ENCODE peak calls at places on chromosomes 1 and 21, in six cellular contexts. O, K, X, E, F and N are unnamed samples.

GRCh38 chr1:22673486-22674409 is 20.7 kb downstream of the C1QB start:
- DNase-seq in O (peak), X (peak), E (peak), F (no peak), K (peak), N (peak)

GRCh38 chr1:79043506-79043905 is 37.0 kb upstream of the ADGRL4 start:
- DNase-seq in O (peak), E (peak), K (peak), X (no peak), F (no peak), N (no peak)

GRCh38 chr1:99490031-99490430 is 155.9 kb upstream of the PALMD start:
- DNase-seq in E (no peak), O (no peak), K (no peak), X (no peak), F (no peak), N (no peak)

GRCh38 chr1:167915528-167916102 is 1.7 kb upstream of the ADCY10 start:
- DNase-seq in F (no peak), E (no peak), X (no peak), K (no peak), O (no peak), N (no peak)

GRCh38 chr1:116128669-116129068 is 17.5 kb downstream of the MAB21L3 start:
- DNase-seq in K (no peak), F (no peak), O (no peak), X (no peak), E (no peak), N (no peak)

GRCh38 chr1:233790662-233791371 is 113.7 kb upstream of the SLC35F3 start:
- DNase-seq in F (no peak), O (peak), X (peak), E (peak), K (peak), N (peak)

GRCh38 chr1:85200367-85200869 is 398 bp downstream of the SYDE2 start:
- DNase-seq in X (no peak), O (no peak), F (peak), K (no peak), E (no peak), N (no peak)

GRCh38 chr1:174967845-174968705 is 31.7 kb upstream of the CACYBP start:
- DNase-seq in F (no peak), K (no peak), X (no peak), O (no peak), E (no peak), N (no peak)

GRCh38 chr21:42685036-42685435 is 31.6 kb downstream of the PDE9A start:
- DNase-seq in F (no peak), E (no peak), K (no peak), O (no peak), X (no peak), N (no peak)

GRCh38 chr1:201648911-201649775 is 110.2 kb downstream of the NAV1 start:
- DNase-seq in X (no peak), K (no peak), E (no peak), F (no peak), O (peak), N (peak)

GRCh38 chr1:201648066-201648910 is 109.4 kb downstream of the NAV1 start:
- DNase-seq in E (no peak), X (peak), O (peak), K (peak), F (peak), N (no peak)

GRCh38 chr1:201650608-201650933 is 111.6 kb downstream of the NAV1 start:
- DNase-seq in E (no peak), K (no peak), X (no peak), O (no peak), F (no peak), N (no peak)

GRCh38 chr1:201652180-201652579 is 113.3 kb downstream of the NAV1 start:
- DNase-seq in O (no peak), X (no peak), E (no peak), F (no peak), K (no peak), N (no peak)

DNA sequence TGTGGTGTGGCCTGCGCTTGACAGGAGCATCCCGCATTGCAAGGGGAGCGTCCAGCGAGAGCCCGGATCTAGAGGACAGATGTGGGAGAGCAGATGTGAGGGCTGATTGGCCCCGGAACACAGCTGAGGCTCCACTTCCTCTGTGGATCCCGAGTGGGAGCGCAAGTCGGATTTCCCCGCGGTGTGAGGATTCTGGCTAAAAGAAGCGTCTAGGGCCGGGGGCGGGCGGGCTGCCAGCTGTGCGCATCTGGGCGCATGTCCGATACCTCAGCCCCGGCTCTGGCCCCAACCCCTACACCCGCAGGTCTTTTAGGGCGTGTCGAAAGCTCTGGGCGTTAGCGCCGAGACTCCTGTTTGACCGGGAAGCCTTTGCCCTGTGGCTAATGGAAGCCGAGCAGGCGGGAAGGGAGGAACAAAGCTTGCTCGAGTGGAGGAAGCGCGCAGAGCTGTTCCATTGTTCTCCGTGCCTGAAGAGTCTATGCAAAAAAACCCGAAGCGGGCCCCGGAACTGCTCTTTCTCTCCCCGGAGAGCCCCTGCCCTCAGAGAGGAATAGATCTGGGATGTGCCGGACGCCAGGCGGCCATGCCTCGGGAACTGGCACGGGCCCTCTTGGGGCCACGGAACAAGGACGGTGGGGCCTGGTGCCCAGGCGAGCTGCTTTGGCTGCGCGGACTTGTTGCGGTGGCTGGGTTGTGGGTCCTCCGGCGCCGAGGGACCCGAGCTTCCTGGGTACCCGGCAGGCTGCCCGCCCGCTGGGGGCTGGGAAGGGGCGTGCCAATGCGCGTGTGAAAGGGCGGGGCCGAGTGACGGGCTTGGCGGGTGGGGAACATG is 111.1 kb downstream of the NAV1 start:
- DNase-seq in E (no peak), X (peak), K (peak), O (peak), F (peak), N (peak)
- TF ChIP-seq CTCF in E (peak), X (no peak), K (no peak), O (no peak), F (no peak), N (no peak)

DNA sequence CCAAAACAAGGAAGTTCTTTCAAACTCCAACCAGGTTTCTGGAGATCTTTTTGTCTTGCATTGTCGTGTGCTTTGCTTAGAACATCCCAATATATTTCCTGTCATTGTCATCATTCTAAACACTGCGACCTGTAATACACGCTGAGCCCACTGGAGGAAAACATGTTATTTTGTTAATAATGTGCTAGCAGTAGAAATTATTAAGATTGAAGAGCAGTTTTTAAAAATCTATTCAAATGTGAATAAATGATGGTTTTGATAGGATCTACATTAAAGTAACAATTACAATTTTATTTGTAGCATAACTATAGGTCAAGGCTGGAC is 268.5 kb downstream of the PTPRC start:
- DNase-seq in O (no peak), F (no peak), E (no peak), K (no peak), X (no peak), N (no peak)
- TF ChIP-seq CTCF in O (no peak), F (no peak), E (no peak), K (no peak), X (no peak), N (no peak)

GRCh38 chr1:33137800-33138199 is 44.0 kb downstream of the TRIM62 start:
- DNase-seq in K (no peak), E (no peak), X (no peak), O (no peak), F (no peak), N (no peak)
- TF ChIP-seq CTCF in K (peak), E (peak), X (peak), O (peak), F (no peak), N (no peak)

GRCh38 chr1:44677201-44677520 is 2.6 kb downstream of the ARMH1 start:
- DNase-seq in E (no peak), F (no peak), K (peak), X (peak), O (peak), N (no peak)
- TF ChIP-seq CTCF in E (peak), F (no peak), K (peak), X (peak), O (peak), N (no peak)

GRCh38 chr1:29453502-29454240 is 217.3 kb downstream of the PTPRU start:
- DNase-seq in K (peak), F (peak), E (peak), X (peak), O (peak), N (peak)
- TF ChIP-seq CTCF in K (peak), F (no peak), E (peak), X (peak), O (peak), N (no peak)

DNA sequence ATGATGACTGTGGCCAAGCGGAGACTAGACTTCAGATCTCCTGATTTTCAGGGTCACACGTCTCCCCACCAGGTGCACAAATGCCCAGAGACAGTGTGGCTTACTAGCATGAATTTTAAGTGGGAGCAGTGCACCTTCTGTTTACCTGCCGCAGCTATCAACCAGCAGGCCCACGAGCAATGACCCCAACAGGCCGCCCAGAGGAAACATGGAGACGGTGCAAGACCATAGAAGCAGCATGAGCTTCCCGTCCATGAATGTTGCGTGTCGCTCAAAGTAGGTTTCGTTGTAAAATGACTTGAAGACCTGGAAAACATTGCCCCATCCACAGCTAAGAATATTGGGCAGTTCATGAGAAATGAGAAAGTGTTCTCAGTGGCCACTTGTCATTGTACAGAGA is 3.5 kb downstream of the SLC2A7 start:
- DNase-seq in E (no peak), F (no peak), X (no peak), O (no peak), K (no peak), N (no peak)
- TF ChIP-seq CTCF in E (no peak), F (no peak), X (no peak), O (no peak), K (no peak), N (no peak)